ENCODE peak calls at places on chromosomes 4 and X, in four cellular contexts. I is upper lobe of right lung, V is ovary, P is left lung. Q is an unnamed sample.

GRCh38 chr4:162392938-162393337 is 229.1 kb upstream of the FSTL5 start:
- DNase-seq in I (no peak), V (no peak), P (no peak), Q (no peak)

GRCh38 chr4:11412211-11412610 is 16.5 kb downstream of the HS3ST1 start:
- DNase-seq in I (no peak), V (no peak), P (no peak), Q (no peak)

GRCh38 chr4:20203508-20203907 is 48.2 kb upstream of the SLIT2 start:
- DNase-seq in I (no peak), V (no peak), P (no peak), Q (no peak)

GRCh38 chr4:11252149-11252548 is 176.5 kb downstream of the HS3ST1 start:
- DNase-seq in I (no peak), V (no peak), P (no peak), Q (no peak)

GRCh38 chrX:121161501-121161933 is 114.1 kb downstream of the GLUD2 start:
- DNase-seq in I (no peak), V (no peak), P (no peak), Q (no peak)

GRCh38 chr4:46016306-46016705 is 107.5 kb downstream of the GABRG1 start:
- DNase-seq in I (no peak), V (no peak), P (no peak), Q (no peak)

GRCh38 chrX:115892787-115893671 is 277.5 kb upstream of the AGTR2 start:
- DNase-seq in I (no peak), V (peak), P (peak), Q (no peak)

GRCh38 chrX:6024204-6024603 is 204.5 kb downstream of the NLGN4X start:
- DNase-seq in I (no peak), V (no peak), P (no peak), Q (no peak)

GRCh38 chrX:15864629-15865028 is 10.0 kb upstream of the AP1S2 start:
- DNase-seq in I (no peak), V (no peak), P (no peak), Q (no peak)

GRCh38 chr4:155026715-155027114 is 181.7 kb upstream of the NPY2R start:
- DNase-seq in I (no peak), V (no peak), P (no peak), Q (peak)

DNA sequence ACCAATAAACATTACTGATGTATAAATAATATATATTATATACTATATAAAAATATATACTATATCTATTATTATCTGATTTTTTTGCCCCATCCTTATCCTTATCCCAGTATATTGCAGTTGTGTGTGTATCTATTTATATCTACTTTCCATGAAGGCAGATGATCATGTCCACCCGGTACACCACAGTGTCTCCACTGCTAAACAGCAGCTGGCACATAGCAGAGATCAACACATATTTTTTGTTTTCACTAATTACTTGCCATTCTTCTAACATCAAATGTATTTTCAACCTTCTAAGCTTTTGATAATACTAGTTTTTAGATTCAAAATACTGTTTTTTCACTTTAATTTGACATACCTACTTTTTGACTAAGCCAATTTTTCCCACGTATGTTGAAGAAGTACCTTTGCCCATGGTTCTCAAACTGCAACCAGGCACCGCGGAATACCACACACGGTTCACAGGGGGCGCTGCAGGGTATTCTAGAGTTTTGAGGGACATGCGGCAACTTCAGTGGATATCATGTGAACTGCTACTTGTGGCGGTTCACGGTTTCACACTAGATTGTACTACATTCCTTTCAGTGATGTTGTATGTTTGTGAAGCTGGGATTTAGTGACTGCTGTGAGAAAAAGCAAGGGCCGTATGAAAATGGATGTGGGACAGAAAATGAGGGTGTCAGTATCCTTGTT is 182.5 kb upstream of the NPY2R start:
- DNase-seq in I (no peak), V (no peak), P (no peak), Q (peak)
- TF ChIP-seq CTCF in I (peak), V (no peak), P (peak), Q (peak)

GRCh38 chr4:39571504-39571903 is 44.3 kb upstream of the UGDH start:
- DNase-seq in I (no peak), V (no peak), P (no peak), Q (no peak)

GRCh38 chr4:39569209-39569608 is 42.0 kb upstream of the UGDH start:
- DNase-seq in I (no peak), V (no peak), P (no peak), Q (no peak)

GRCh38 chr4:39565925-39566630 is 38.8 kb upstream of the UGDH start:
- DNase-seq in I (no peak), V (no peak), P (no peak), Q (peak)

GRCh38 chr4:39563448-39563847 is 36.2 kb upstream of the UGDH start:
- DNase-seq in I (no peak), V (no peak), P (no peak), Q (no peak)

DNA sequence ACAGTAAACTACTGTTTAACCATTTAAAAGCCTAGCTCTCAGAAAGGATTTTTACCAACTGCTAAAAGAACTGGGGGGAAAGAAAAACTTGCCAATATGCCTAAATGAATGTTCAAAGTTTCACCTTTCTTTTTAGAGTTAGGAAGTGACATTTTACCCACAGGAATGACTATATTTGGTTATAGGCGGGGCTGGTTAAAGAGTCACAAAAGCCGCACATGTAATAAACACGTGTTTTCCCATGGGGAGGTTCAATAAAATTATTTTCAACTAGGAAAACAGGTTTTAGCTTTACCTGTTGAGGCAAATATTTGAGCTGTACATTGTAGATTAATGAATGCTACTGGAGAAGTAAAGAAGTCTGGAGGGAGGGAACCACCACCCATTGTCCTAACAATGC is 41.6 kb upstream of the UGDH start:
- DNase-seq in I (no peak), V (no peak), P (no peak), Q (no peak)
- H3K4me3 ChIP-seq in I (no peak), V (no peak), P (no peak), Q (no peak)

GRCh38 chrX:70436380-70436779 is 8.3 kb upstream of the DLG3 start:
- DNase-seq in I (no peak), V (no peak), P (no peak), Q (no peak)
- TF ChIP-seq CTCF in I (no peak), V (no peak), P (no peak), Q (peak)

GRCh38 chr4:15756361-15756861 is 21.7 kb upstream of the CD38 start:
- DNase-seq in I (no peak), V (no peak), P (no peak), Q (no peak)
- H3K4me3 ChIP-seq in I (no peak), V (no peak), P (no peak), Q (no peak)

GRCh38 chrX:76279007-76279406 is 106.1 kb downstream of the PBDC1 start:
- DNase-seq in I (no peak), V (peak), P (no peak), Q (peak)
- TF ChIP-seq CTCF in I (peak), V (no peak), P (peak), Q (peak)

GRCh38 chr4:47525154-47525819 is 40.2 kb downstream of the ATP10D start:
- DNase-seq in I (no peak), V (no peak), P (no peak), Q (peak)
- H3K4me3 ChIP-seq in I (no peak), V (no peak), P (no peak), Q (no peak)

DNA sequence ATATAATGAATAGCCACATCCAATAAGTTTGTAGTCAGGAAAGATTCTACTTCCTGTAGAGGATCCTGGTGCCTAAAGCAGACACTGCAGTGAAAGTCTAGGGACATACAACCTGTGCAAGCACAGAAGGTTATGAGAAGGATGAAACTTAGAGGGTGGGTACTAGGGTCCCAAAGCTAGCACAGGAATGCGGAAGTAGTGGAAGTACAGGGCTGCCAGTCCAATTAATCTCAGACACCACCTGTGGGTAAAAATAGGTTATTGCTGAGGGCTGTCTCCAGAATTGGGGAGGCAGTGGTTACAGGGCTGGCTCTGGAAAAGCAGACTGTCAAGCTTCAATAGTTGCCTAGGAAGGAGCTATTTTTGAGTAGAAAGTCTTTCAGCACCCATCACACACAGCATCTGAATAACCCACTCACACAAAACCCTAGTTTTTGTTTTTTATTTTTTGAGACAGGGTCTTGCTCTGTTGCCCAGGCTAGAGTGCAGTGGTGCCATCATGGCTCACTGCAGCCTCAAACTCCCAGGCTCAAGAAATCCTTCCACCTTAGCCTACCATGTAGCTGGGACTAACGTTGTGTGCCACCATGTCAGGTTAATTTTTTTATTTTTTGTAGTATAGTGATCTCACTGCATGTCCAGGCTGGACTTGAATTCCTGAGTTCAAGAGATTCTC is 50.8 kb upstream of the ELF2 start:
- DNase-seq in I (no peak), V (no peak), P (no peak), Q (no peak)
- TF ChIP-seq CTCF in I (no peak), V (no peak), P (no peak), Q (peak)

GRCh38 chrX:13093489-13094140 is 49.2 kb upstream of the FAM9C start:
- DNase-seq in I (no peak), V (no peak), P (no peak), Q (no peak)
- H3K4me3 ChIP-seq in I (no peak), V (no peak), P (no peak), Q (no peak)